ENCODE peak calls at places on chromosomes 12 and 14, in eight cellular contexts. J is IMR-90, Y is right lobe of liver, Z is heart right ventricle, N is lower lobe of right lung, I is suprapubic skin, C is astrocyte, V is sigmoid colon. A is an unnamed sample. For H3K9me3, the result is how much of the 10 kb centered on the place peaks cover.

GRCh38 chr12:65668981-65669695 is 155.1 kb upstream of the HMGA2 start:
- DNase-seq in V (no peak), Z (no peak), J (peak), I (no peak), N (no peak), C (no peak), Y (no peak), A (no peak)

GRCh38 chr12:32821293-32822089 is 65.8 kb upstream of the YARS2 start:
- DNase-seq in V (no peak), N (no peak), J (no peak), C (peak), Z (no peak), Y (no peak), I (no peak), A (no peak)

GRCh38 chr12:106594447-106594846 is 11.6 kb downstream of the RFX4 start:
- DNase-seq in C (no peak), Z (no peak), I (no peak), N (no peak), Y (no peak), V (no peak), J (no peak), A (no peak)

GRCh38 chr14:20194101-20194500 is 3.4 kb downstream of the OR11G2 start:
- DNase-seq in Z (no peak), N (no peak), C (no peak), I (no peak), V (no peak), Y (no peak), J (no peak), A (no peak)

GRCh38 chr12:104555650-104556049 is 98.9 kb downstream of the CHST11 start:
- DNase-seq in Y (no peak), C (no peak), I (no peak), J (no peak), V (peak), Z (no peak), N (no peak), A (no peak)

GRCh38 chr12:69570545-69571399 is 14.5 kb upstream of the CCT2 start:
- DNase-seq in N (no peak), V (peak), Z (no peak), I (no peak), Y (no peak), J (peak), C (peak), A (no peak)

GRCh38 chr12:117334098-117334497 is 27.3 kb downstream of the NOS1 start:
- DNase-seq in Y (no peak), C (no peak), V (no peak), N (no peak), Z (no peak), J (no peak), I (no peak), A (no peak)

GRCh38 chr12:93205361-93205760 is 172.4 kb upstream of the NUDT4 start:
- DNase-seq in N (no peak), C (no peak), I (no peak), J (no peak), Y (no peak), V (no peak), Z (no peak), A (no peak)

GRCh38 chr14:65239143-65239672 is 136.9 kb upstream of the MAX start:
- DNase-seq in V (no peak), N (no peak), J (peak), Y (no peak), I (no peak), C (peak), Z (no peak), A (no peak)

GRCh38 chr12:62886796-62887195 is 48.2 kb downstream of the PPM1H start:
- DNase-seq in I (no peak), J (no peak), Z (no peak), N (no peak), V (no peak), C (no peak), Y (no peak), A (no peak)

GRCh38 chr12:121513464-121514183 is 67.2 kb downstream of the KDM2B start:
- DNase-seq in Z (no peak), J (no peak), C (no peak), V (no peak), I (no peak), N (peak), Y (peak), A (no peak)

GRCh38 chr12:106417926-106418910 is 60.7 kb downstream of the POLR3B start:
- DNase-seq in Y (no peak), Z (no peak), N (no peak), C (peak), V (no peak), J (peak), I (no peak), A (no peak)

GRCh38 chr12:22282283-22282682 is 52.2 kb downstream of the ST8SIA1 start:
- DNase-seq in I (no peak), J (peak), C (peak), N (no peak), Z (no peak), V (no peak), Y (no peak), A (no peak)

DNA sequence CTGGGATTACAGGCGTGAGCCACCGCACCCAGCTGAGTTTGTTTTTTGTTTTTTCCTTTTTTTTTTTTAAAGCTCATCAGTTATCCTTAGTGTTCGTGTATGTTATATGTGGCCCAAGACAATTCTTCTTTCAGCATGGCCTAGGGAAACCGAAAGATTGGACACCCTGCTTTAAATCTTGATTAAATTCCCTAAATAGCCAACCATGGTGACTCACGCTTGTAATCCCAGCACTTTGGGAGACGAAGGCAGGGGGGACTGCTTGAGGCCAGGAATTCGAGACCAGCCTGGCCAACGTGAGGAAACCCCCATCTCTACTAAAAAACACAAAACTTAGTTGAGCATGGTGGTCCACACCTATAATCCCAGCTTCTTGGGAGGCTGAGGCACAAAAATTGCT is 131.1 kb downstream of the MED13L start:
- DNase-seq in N (no peak), Z (no peak), V (no peak), I (no peak), J (no peak), C (no peak), Y (no peak), A (no peak)
- TF ChIP-seq CTCF in N (no peak), Z (no peak), V (no peak), I (no peak), J (no peak), C (no peak), Y (no peak), A (no peak)

GRCh38 chr14:58705066-58705465 is 67.3 kb downstream of the DACT1 start:
- DNase-seq in I (no peak), Y (no peak), J (no peak), V (no peak), C (no peak), Z (peak), N (no peak), A (no peak)

GRCh38 chr14:58703149-58703509 is 65.4 kb downstream of the DACT1 start:
- DNase-seq in I (no peak), J (no peak), Z (no peak), N (no peak), Y (no peak), C (no peak), V (no peak), A (no peak)

GRCh38 chr14:58701156-58701555 is 63.4 kb downstream of the DACT1 start:
- DNase-seq in C (no peak), Z (no peak), Y (no peak), N (no peak), I (no peak), J (no peak), V (no peak), A (no peak)

GRCh38 chr14:58701576-58701975 is 63.8 kb downstream of the DACT1 start:
- DNase-seq in I (no peak), J (no peak), V (no peak), N (no peak), C (no peak), Z (no peak), Y (no peak), A (no peak)

GRCh38 chr14:58702466-58703148 is 64.8 kb downstream of the DACT1 start:
- DNase-seq in I (no peak), C (no peak), J (no peak), Y (no peak), Z (no peak), N (no peak), V (no peak), A (no peak)
- H3K9me3 ChIP-seq in I (under half), C (under half), J (under half), Y (under half), Z (under half), N (under half), V (under half), A (under half)

DNA sequence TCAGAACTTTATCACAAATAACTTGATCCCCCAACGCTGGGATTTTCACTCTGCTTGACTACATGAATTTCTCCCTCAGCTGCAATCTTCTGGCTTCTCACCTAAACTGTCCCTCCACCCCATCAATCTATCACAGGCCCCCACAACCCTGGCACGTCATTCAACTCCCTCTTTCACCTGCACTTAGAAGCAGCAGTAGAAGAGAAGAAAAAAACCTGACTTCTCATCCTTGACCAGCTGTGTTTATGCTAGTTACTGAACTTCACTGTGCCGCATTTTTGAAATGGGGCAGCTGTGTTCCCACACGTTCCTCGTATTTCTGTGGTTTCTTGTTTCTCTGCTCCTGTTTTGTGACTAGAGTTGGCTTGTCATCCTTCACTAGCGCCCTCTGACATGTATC is 35.0 kb downstream of the ITPR2 start:
- DNase-seq in Z (no peak), I (no peak), V (no peak), C (peak), Y (no peak), J (peak), N (no peak), A (no peak)
- TF ChIP-seq CTCF in Z (no peak), I (no peak), V (no peak), C (no peak), Y (no peak), J (no peak), N (no peak), A (no peak)

GRCh38 chr14:100748944-100749343 is 22.3 kb downstream of the DLK1 start:
- DNase-seq in Z (no peak), J (no peak), I (no peak), C (no peak), Y (peak), V (peak), N (no peak), A (no peak)
- H3K9me3 ChIP-seq in Z (under half), J (under half), I (under half), C (under half), Y (under half), V (under half), N (under half), A (under half)

GRCh38 chr12:120254809-120255208 is 10.7 kb downstream of the PXN start:
- DNase-seq in J (no peak), N (no peak), Z (no peak), C (no peak), Y (no peak), V (no peak), I (no peak), A (no peak)
- TF ChIP-seq CTCF in J (no peak), N (no peak), Z (peak), C (no peak), Y (no peak), V (no peak), I (no peak), A (no peak)

A was measured in RWPE2.